ENCODE peak calls at places on chromosomes 11 and 22, in six cellular contexts. A is activated CD8-positive, alpha-beta memory T cell treated with anti-CD3 and anti-CD28 coated beads, Interleukin-2, amount 10 ng/mL, durations not matched to agents 7 days and 5 days; I is body of pancreas; U is stimulated activated CD8-positive, alpha-beta memory T cell treated with anti-CD3 and anti-CD28 coated beads, Interleukin-15, amount 100 ng/mL, for 24 hours; F is left ventricle myocardium inferior; L is NCI-H187. M is an unnamed sample.

GRCh38 chr22:19626666-19627065 is 87.6 kb upstream of the SEPTIN5 start:
- DNase-seq in A (no peak), U (no peak), I (no peak), F (no peak), L (no peak), M (no peak)

GRCh38 chr11:90531001-90531400 is 308.2 kb upstream of the CHORDC1 start:
- DNase-seq in A (no peak), U (no peak), F (no peak), I (no peak), L (no peak), M (no peak)

GRCh38 chr22:21959274-21960074 is 6.8 kb upstream of the PPM1F start:
- DNase-seq in U (no peak), A (no peak), L (no peak), I (no peak), F (no peak), M (no peak)

GRCh38 chr11:13126430-13126829 is 117.3 kb downstream of the RASSF10 start:
- DNase-seq in I (no peak), A (no peak), F (no peak), L (peak), U (no peak), M (no peak)

GRCh38 chr22:37454857-37455686 is 27.8 kb upstream of the ELFN2 start:
- DNase-seq in I (peak), U (no peak), A (no peak), L (no peak), F (no peak), M (no peak)

GRCh38 chr11:117856892-117857291 is 19.6 kb downstream of the FXYD6 start:
- DNase-seq in U (no peak), I (no peak), F (no peak), A (peak), L (no peak), M (no peak)

GRCh38 chr11:118682372-118682771 is 2.9 kb upstream of the TREH start:
- DNase-seq in F (no peak), A (no peak), U (no peak), I (no peak), L (no peak), M (no peak)

GRCh38 chr11:130137999-130138398 is 21.6 kb upstream of the ST14 start:
- DNase-seq in L (no peak), A (no peak), I (no peak), U (no peak), F (no peak), M (no peak)

GRCh38 chr11:44609783-44610155 is 44.3 kb downstream of the CD82 start:
- DNase-seq in I (no peak), A (no peak), U (no peak), F (no peak), L (no peak), M (no peak)

GRCh38 chr22:36986242-36986821 is 32.9 kb downstream of the TST start:
- DNase-seq in U (peak), A (peak), F (no peak), I (peak), L (peak), M (no peak)

GRCh38 chr11:7278314-7278917 is 26.7 kb downstream of the SYT9 start:
- DNase-seq in L (no peak), A (no peak), F (no peak), I (peak), U (no peak), M (no peak)

GRCh38 chr22:33555814-33556522 is 364.3 kb downstream of the LARGE1 start:
- DNase-seq in U (no peak), A (no peak), I (no peak), F (no peak), L (no peak), M (no peak)

GRCh38 chr22:50260801-50261614 is 475 bp downstream of the MAPK12 start:
- DNase-seq in F (no peak), U (no peak), A (no peak), I (no peak), L (no peak), M (no peak)

GRCh38 chr11:61775106-61775505 is 17.3 kb downstream of the TMEM258 start:
- DNase-seq in U (no peak), A (no peak), L (no peak), I (no peak), F (no peak), M (no peak)

GRCh38 chr22:49400866-49401598 is 426.6 kb downstream of the BRD1 start:
- DNase-seq in U (no peak), I (no peak), A (peak), L (no peak), F (no peak), M (no peak)

GRCh38 chr11:76654310-76654851 is 16.2 kb downstream of the LRRC32 start:
- DNase-seq in F (peak), I (peak), L (no peak), U (no peak), A (no peak), M (no peak)

GRCh38 chr11:100756556-100756955 is 69.5 kb downstream of the ARHGAP42 start:
- DNase-seq in A (no peak), F (no peak), L (no peak), U (no peak), I (no peak), M (no peak)

GRCh38 chr11:33500331-33500730 is 200.3 kb downstream of the C11orf91 start:
- DNase-seq in U (no peak), A (no peak), I (no peak), F (no peak), L (no peak), M (no peak)

GRCh38 chr11:57312511-57313021 is 12.2 kb downstream of the TNKS1BP1 start:
- DNase-seq in F (no peak), A (no peak), I (no peak), L (no peak), U (no peak), M (no peak)

M was measured in CD4-positive, alpha-beta T cell.